ENCODE peak calls at places on chromosomes 5 and 9, in six cellular contexts. Z, U, E, I, V and T are unnamed samples. For H3K9me3, the result is how much of the 10 kb centered on the place peaks cover.

GRCh38 chr9:4933177-4933576 is 51.9 kb upstream of the JAK2 start:
- DNase-seq in Z (no peak), U (no peak), E (no peak), I (no peak), V (peak), T (no peak)

GRCh38 chr9:112750111-112750766 is at the start of gene SNX30:
- DNase-seq in Z (peak), U (peak), E (peak), I (peak), V (peak), T (peak)

GRCh38 chr5:76384705-76385104 is 18.4 kb upstream of the IQGAP2 start:
- DNase-seq in Z (no peak), U (no peak), E (no peak), I (no peak), V (no peak), T (no peak)

GRCh38 chr9:130266236-130267098 is 907 bp downstream of the HMCN2 start:
- DNase-seq in Z (no peak), U (no peak), E (no peak), I (no peak), V (no peak), T (no peak)

GRCh38 chr9:124532897-124533296 is 25.7 kb upstream of the NR5A1 start:
- DNase-seq in Z (no peak), U (no peak), E (no peak), I (no peak), V (no peak), T (no peak)

GRCh38 chr5:135033866-135034185 is 202 bp downstream of the PITX1 start:
- DNase-seq in Z (no peak), U (no peak), E (no peak), I (no peak), V (no peak), T (no peak)

GRCh38 chr9:127562271-127562780 is 49.8 kb upstream of the STXBP1 start:
- DNase-seq in Z (no peak), U (no peak), E (no peak), I (no peak), V (no peak), T (no peak)

GRCh38 chr5:68315679-68316271 is 100.2 kb downstream of the PIK3R1 start:
- DNase-seq in Z (no peak), U (no peak), E (no peak), I (no peak), V (no peak), T (peak)

GRCh38 chr5:96459313-96460109 is 26.5 kb upstream of the PCSK1 start:
- DNase-seq in Z (no peak), U (no peak), E (no peak), I (no peak), V (no peak), T (no peak)

GRCh38 chr9:16364347-16364746 is 506.1 kb downstream of the BNC2 start:
- DNase-seq in Z (no peak), U (no peak), E (peak), I (no peak), V (no peak), T (no peak)

GRCh38 chr5:74510476-74510875 is 130.1 kb downstream of the ENC1 start:
- DNase-seq in Z (no peak), U (no peak), E (no peak), I (peak), V (no peak), T (no peak)

GRCh38 chr5:140951636-140952035 is 14.6 kb upstream of the PCDHAC2 start:
- DNase-seq in Z (no peak), U (no peak), E (no peak), I (no peak), V (no peak), T (no peak)

GRCh38 chr9:5013379-5013778 is 28.3 kb downstream of the JAK2 start:
- DNase-seq in Z (no peak), U (no peak), E (no peak), I (peak), V (no peak), T (no peak)

GRCh38 chr9:120925535-120926396 is 830 bp downstream of the TRAF1 start:
- DNase-seq in Z (peak), U (peak), E (no peak), I (peak), V (peak), T (no peak)

GRCh38 chr5:149079883-149080282 is 17.0 kb upstream of the SH3TC2 start:
- DNase-seq in Z (no peak), U (no peak), E (no peak), I (no peak), V (peak), T (no peak)

GRCh38 chr5:45410304-45410995 is 285.7 kb downstream of the HCN1 start:
- DNase-seq in Z (peak), U (no peak), E (no peak), I (no peak), V (no peak), T (no peak)
- H3K9me3 ChIP-seq in Z (under half), U (under half), E (under half), I (under half), V (under half), T (under half)

GRCh38 chr9:22005700-22006605 is 3.2 kb downstream of the CDKN2B start:
- DNase-seq in Z (peak), U (no peak), E (no peak), I (peak), V (no peak), T (no peak)
- H3K4me3 ChIP-seq in Z (peak), U (no peak), E (no peak), I (peak), V (no peak), T (no peak)

DNA sequence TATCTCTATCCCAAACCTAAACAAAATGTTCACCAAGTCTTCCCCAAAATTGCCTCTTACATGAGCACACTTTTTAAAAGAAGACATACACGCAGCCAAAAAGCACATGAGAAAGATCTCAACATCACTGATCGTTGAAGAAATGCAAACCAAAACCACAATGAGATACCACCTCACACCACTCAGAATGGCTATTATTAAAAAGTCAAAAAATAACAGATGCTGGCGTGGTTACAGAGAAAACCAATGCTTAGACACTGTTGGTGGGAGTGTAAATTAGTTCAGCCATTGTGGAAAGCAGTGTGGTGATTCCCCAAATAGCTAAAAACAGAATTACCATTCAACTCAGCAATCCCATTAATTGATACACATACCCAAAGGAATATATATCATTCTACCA is 83.8 kb downstream of the SEMA5A start:
- DNase-seq in Z (no peak), U (no peak), E (no peak), I (no peak), V (no peak), T (no peak)
- TF ChIP-seq CTCF in Z (no peak), U (no peak), E (no peak), I (no peak), V (no peak), T (no peak)

GRCh38 chr5:36049949-36050348 is 16.7 kb downstream of the UGT3A2 start:
- DNase-seq in Z (no peak), U (no peak), E (no peak), I (no peak), V (no peak), T (no peak)
- H3K9me3 ChIP-seq in Z (under half), U (under half), E (under half), I (under half), V (under half), T (under half)

DNA sequence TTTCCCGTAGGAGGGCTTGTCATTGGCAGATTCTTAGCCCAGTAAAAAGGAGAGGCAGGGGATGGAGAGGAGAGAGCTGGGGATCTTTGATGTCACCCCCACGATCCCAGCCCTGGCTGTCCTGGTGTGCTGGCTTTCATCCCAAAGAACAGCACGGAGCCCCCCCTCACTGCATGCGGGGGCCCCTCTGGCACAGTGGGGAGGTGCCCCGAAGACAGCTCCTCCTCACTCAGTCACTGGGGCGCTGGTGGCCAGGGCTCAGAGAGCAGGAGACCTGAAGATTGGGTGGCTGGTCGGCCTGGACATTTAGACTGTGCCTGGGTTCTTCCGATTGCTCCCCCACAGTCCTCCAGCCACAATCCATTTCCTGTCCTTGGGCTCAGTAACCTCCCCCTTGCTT is 207.5 kb downstream of the MELK start:
- DNase-seq in Z (no peak), U (no peak), E (no peak), I (no peak), V (no peak), T (no peak)
- H3K4me3 ChIP-seq in Z (no peak), U (no peak), E (no peak), I (no peak), V (no peak), T (no peak)

GRCh38 chr5:41539454-41539853 is 29.1 kb upstream of the PLCXD3 start:
- DNase-seq in Z (no peak), U (no peak), E (no peak), I (no peak), V (no peak), T (peak)
- TF ChIP-seq CTCF in Z (no peak), U (no peak), E (peak), I (no peak), V (no peak), T (no peak)

DNA sequence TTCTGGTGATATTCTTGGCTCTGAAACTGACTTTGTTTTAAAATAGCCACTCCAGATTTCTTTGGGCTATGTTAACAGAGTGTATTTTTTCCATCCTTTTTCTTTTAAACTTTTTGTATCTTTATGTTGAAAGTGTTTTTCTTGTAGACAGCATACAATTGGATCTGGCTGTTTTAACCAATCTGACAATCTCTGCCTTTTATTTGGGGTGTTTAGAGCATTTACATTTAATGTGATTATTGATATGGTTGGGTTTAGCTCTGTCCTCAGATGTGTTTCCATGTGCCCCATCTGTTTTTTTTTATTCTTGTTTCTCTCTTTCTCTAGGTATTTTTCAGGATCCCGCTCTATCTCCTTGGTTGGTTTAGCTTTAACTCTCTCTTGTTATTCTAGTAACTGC is 10.7 kb downstream of the SLC6A18 start:
- DNase-seq in Z (no peak), U (no peak), E (no peak), I (no peak), V (no peak), T (no peak)
- H3K9me3 ChIP-seq in Z (under half), U (under half), E (under half), I (under half), V (under half), T (under half)

DNA sequence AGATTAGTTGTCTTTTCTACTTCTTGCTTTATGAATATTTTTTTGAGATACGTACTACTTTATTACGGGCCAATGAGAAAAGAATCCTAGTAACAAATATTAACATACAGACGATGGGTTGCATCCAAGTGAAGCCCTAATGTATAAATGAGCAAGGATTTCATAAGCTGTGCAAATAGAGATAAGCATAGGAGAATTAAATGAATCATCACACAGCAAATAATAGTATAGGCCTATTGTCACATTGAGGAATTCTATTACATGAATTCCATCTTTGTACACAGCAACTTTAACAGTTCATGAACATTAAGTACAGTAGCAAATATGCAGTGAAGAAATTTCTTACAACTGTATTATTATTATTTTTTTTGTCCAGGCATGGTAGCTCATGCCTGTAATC is 78.0 kb downstream of the ACER2 start:
- DNase-seq in Z (no peak), U (no peak), E (no peak), I (no peak), V (peak), T (no peak)
- H3K4me3 ChIP-seq in Z (no peak), U (no peak), E (no peak), I (no peak), V (no peak), T (no peak)